ENCODE peak calls at places on chromosomes 11 and 22, in nine cellular contexts. O, T, U, V, S, G, K, R and A are unnamed samples.
A peak's percentile ranks its signal among the peaks of the same experiment; 100 is the strongest.

GRCh38 chr11:73198677-73199076 is 19.4 kb upstream of the P2RY2 start:
- DNase-seq in O (no peak), T (no peak), U (no peak), V (no peak), S (no peak), G (no peak), K (no peak), R (no peak), A (no peak)

GRCh38 chr22:19604711-19605268 is 80.6 kb upstream of the CLDN5 start:
- DNase-seq in O (no peak), T (no peak), U (no peak), V (no peak), S (no peak), G (no peak), K (no peak), R (no peak), A (no peak)

GRCh38 chr11:119897576-119897975 is 168.6 kb upstream of the NECTIN1 start:
- DNase-seq in O (no peak), T (no peak), U (no peak), V (no peak), S (no peak), G (no peak), K (no peak), R (no peak), A (no peak)

GRCh38 chr11:75024764-75025211 is 36.1 kb downstream of the NEU3 start:
- DNase-seq in O (no peak), T (no peak), U (no peak), V (peak; percentile 10), S (no peak), G (no peak), K (no peak), R (no peak), A (no peak)

GRCh38 chr11:45795379-45795778 is 9.6 kb upstream of the SLC35C1 start:
- DNase-seq in O (no peak), T (no peak), U (no peak), V (no peak), S (peak; percentile 10), G (no peak), K (no peak), R (no peak), A (peak; percentile 61)

GRCh38 chr11:34183840-34184358 is 78.5 kb downstream of the NAT10 start:
- DNase-seq in O (no peak), T (no peak), U (no peak), V (no peak), S (no peak), G (no peak), K (no peak), R (no peak), A (no peak)

GRCh38 chr22:23549198-23549595 is 30.9 kb downstream of the IGLL1 start:
- DNase-seq in O (no peak), T (no peak), U (no peak), V (no peak), S (no peak), G (no peak), K (no peak), R (no peak), A (no peak)

GRCh38 chr11:125141686-125142535 is 22.6 kb upstream of the PKNOX2 start:
- DNase-seq in O (peak; percentile 21), T (no peak), U (no peak), V (peak; percentile 28), S (peak; percentile 72), G (peak; percentile 11), K (peak; percentile 59), R (peak; percentile 24), A (no peak)